ENCODE peak calls at places on chromosome 18, in seven cellular contexts. I is OCI-LY7, Y is GM23248, F is HCT116, D is neural progenitor cell, J is GM23338, N is hepatocyte. Z is an unnamed sample.

GRCh38 chr18:79526468-79527460 is 131.0 kb downstream of the NFATC1 start:
- DNase-seq in D (no peak), J (no peak), I (peak; percentile 54), F (no peak), Y (no peak), N (no peak), Z (no peak)

GRCh38 chr18:78192044-78192443 is 787.6 kb upstream of the SALL3 start:
- DNase-seq in I (no peak), F (no peak), J (no peak), Y (no peak), N (peak; percentile 58), D (peak; percentile 23), Z (no peak)

GRCh38 chr18:14974576-14974975 is 226.6 kb downstream of the ANKRD30B start:
- DNase-seq in J (no peak), F (no peak), N (no peak), Y (peak; percentile 7), D (no peak), I (no peak), Z (peak; percentile 95)

GRCh38 chr18:21242141-21243040 is at the start of gene GREB1L:
- DNase-seq in N (peak; percentile 90), F (peak; percentile 27), Y (peak; percentile 90), D (peak; percentile 93), J (peak; percentile 80), I (no peak), Z (peak; percentile 85)

GRCh38 chr18:55013685-55014084 is 54.4 kb upstream of the CCDC68 start:
- DNase-seq in D (no peak), N (no peak), Y (no peak), J (peak; percentile 60), F (no peak), I (no peak), Z (no peak)

GRCh38 chr18:79581406-79581805 is 98.2 kb upstream of the CTDP1 start:
- DNase-seq in I (no peak), N (no peak), Y (no peak), D (no peak), F (no peak), J (no peak), Z (no peak)

GRCh38 chr18:24850532-24850931 is 390.1 kb downstream of the HRH4 start:
- DNase-seq in J (peak; percentile 22), I (no peak), D (no peak), F (no peak), N (no peak), Y (no peak), Z (no peak)

GRCh38 chr18:33821503-33821902 is 243.5 kb downstream of the ASXL3 start:
- DNase-seq in D (no peak), I (no peak), J (no peak), N (peak; percentile 18), Y (peak; percentile 28), F (no peak), Z (peak; percentile 39)

GRCh38 chr18:79373736-79374135 is 22.0 kb upstream of the NFATC1 start:
- DNase-seq in J (no peak), I (no peak), Y (no peak), F (no peak), D (no peak), N (no peak), Z (no peak)

GRCh38 chr18:47830772-47831171 is 99.7 kb downstream of the SMAD2 start:
- DNase-seq in J (no peak), F (no peak), D (no peak), Y (no peak), I (no peak), N (no peak), Z (no peak)

DNA sequence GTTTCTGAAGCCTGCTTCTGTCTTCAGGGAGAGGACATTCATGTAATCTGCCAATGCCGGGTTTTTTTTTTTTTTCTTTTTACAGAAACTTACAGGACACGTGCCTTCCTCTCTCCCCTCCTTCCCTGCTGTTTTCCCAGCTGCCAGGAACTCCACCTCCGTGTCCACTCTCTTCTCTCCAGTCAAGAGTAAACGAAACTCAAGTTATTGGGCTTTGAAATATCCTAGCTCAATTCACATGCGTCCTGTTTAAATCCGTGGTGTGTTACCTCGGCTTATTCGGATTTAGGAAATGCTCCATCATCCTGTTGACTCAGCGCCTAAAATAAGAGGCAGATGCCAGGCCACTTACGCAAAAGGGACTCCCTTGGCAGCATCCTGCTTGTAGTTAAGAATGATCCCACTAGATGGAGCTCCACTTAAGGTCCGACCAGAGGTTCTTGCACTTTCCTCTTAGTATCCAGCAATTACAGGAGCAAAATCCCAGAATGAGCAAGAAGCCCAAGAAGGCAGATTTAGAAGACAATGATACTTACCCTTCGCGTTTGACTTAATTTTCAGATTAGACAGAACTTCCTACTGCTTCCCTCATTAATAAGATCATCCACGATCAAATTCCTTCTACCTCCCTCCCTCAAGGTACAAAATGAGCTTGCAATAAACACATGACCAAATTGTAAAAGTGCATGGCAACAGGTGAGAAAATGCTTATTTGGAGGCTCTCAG is 97.2 kb upstream of the ZCCHC2 start:
- DNase-seq in D (peak; percentile 86), N (peak; percentile 93), F (peak; percentile 90), J (peak; percentile 96), I (peak; percentile 58), Y (peak; percentile 96), Z (peak; percentile 99)
- H2AFZ ChIP-seq in D (peak overlapping the region; percentile 99), N (peak overlapping the region; percentile 29), F (peak overlapping the region; percentile 84), J (peak overlapping the region; percentile 56), I (no peak overlapping the region), Y (peak overlapping the region; percentile 84), Z (peak overlapping the region; percentile 82)

GRCh38 chr18:48974304-48975220 is 23.8 kb upstream of the SMAD7 start:
- DNase-seq in D (peak; percentile 63), I (no peak), F (no peak), N (peak; percentile 59), Y (peak; percentile 30), J (no peak), Z (no peak)

GRCh38 chr18:48975221-48975816 is 24.6 kb upstream of the SMAD7 start:
- DNase-seq in F (no peak), N (no peak), Y (peak; percentile 30), J (no peak), I (no peak), D (peak; percentile 50), Z (no peak)

GRCh38 chr18:48977914-48978313 is 27.1 kb upstream of the SMAD7 start:
- DNase-seq in N (no peak), I (no peak), F (no peak), Y (no peak), D (no peak), J (no peak), Z (no peak)

GRCh38 chr18:48973731-48974130 is 23.0 kb upstream of the SMAD7 start:
- DNase-seq in J (no peak), F (no peak), Y (peak; percentile 63), I (no peak), D (no peak), N (peak; percentile 77), Z (no peak)

GRCh38 chr18:48975817-48976649 is 25.3 kb upstream of the SMAD7 start:
- DNase-seq in D (peak; percentile 81), I (peak; percentile 44), Y (peak; percentile 89), J (peak; percentile 66), N (peak; percentile 90), F (no peak), Z (peak; percentile 58)
- TF ChIP-seq EZH2phosphoT487 in D (peak; percentile 61), I (no peak), Y (no peak), J (no peak), N (no peak), F (no peak), Z (no peak)

GRCh38 chr18:70662588-70662987 is 373.7 kb downstream of the SOCS6 start:
- DNase-seq in N (no peak), J (no peak), D (no peak), I (no peak), F (no peak), Y (no peak), Z (no peak)
- H2AFZ ChIP-seq in N (no peak overlapping the region), J (no peak overlapping the region), D (no peak overlapping the region), I (no peak overlapping the region), F (no peak overlapping the region), Y (no peak overlapping the region), Z (no peak overlapping the region)

DNA sequence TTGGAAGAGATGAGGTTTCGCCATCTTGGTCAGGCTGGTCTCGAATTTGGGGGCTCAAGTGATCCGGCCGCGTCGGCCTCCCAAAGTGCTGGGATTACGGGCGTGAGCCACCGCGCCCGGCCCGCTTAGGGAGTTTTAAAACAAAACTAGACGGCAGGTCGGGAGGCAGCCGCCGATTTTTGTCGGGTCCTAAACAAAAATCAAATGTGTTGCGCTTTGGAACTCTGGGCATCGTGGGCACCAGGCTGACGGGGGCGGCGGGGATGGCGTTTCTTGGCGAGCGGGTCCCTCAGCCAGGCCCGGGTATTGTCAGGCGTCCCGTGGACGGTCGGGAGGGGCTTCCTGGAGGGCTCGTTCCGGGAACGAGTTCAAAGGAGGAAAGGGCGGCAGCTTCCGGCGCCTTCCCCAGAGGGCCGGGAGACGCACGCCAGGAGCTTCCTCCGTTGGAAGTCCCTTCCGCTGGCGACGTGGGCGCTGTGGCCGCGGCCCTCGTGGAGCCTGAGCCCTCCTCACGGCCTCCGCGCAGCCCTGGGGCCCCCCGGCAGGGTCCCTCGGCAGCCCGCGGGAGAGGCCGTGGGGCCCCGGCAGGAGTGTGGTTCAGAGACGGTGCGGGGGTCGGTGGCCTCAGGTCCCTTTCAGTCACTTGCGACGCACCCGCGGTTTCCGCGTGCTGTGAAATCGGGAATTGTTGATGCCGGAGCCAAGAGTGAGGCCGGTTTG is 59.2 kb downstream of the EMILIN2 start:
- DNase-seq in F (peak; percentile 33), I (no peak), N (peak; percentile 71), Y (peak; percentile 69), D (peak; percentile 46), J (peak; percentile 69), Z (peak; percentile 68)
- TF ChIP-seq EZH2phosphoT487 in F (no peak), I (no peak), N (no peak), Y (no peak), D (no peak), J (no peak), Z (no peak)

GRCh38 chr18:8844721-8845148 is 139.4 kb downstream of the MTCL1 start:
- DNase-seq in I (no peak), F (no peak), N (no peak), J (no peak), Y (no peak), D (no peak), Z (peak; percentile 77)
- H2AFZ ChIP-seq in I (no peak overlapping the region), F (no peak overlapping the region), N (no peak overlapping the region), J (peak overlapping the region; percentile 72), Y (no peak overlapping the region), D (no peak overlapping the region), Z (peak overlapping the region; percentile 42)

DNA sequence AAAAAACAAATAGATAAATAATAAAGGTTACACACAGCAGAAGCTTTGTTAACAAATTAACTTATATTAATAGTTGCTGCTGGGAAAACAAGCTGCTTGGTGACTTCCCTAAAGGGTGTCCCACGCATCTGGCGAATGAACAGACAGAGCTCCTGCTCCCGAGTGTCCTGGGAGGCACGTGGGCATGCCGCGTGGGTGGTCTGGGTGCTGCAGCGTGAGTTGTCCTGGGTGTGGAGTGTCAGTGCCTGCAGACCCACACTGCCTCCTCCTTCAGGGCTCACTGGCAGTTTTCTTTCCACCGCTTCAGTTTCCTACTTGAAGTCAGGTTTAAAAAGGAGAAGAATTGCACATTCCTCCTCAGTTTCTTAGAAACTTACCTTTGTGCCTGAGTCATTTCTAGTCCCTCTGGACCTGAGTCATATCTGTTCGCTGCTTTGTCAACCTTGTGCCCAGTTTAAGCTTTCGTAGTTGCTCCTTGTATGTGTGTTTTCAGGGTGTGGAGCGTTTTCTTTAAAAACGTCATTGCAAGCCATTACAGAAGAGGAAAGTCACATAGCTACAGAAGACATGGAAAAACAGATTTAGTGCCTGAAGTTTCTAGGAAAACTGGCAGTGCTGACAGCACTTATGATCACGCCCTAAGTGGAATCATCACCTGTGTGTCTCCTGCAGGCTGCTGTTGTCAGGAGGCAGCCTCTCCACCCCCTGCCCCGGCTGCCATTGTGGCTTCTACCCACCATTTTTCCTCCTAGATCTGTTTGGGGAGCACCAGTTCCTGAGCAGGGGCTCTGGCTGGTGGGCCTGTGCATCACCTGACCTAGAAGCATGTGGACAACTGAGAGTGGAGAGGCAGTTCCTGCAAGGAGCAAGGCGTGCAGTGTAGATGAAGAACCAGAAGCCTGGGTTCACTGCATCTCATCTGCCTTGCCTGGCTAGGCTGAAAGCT is 24.5 kb downstream of the IMPA2 start:
- DNase-seq in D (no peak), N (peak; percentile 73), Y (peak; percentile 26), I (no peak), F (no peak), J (no peak), Z (peak; percentile 94)
- TF ChIP-seq EZH2phosphoT487 in D (no peak), N (no peak), Y (no peak), I (no peak), F (no peak), J (no peak), Z (no peak)

GRCh38 chr18:76567835-76568445 is 72.9 kb upstream of the ZNF516 start:
- DNase-seq in N (no peak), F (no peak), Y (no peak), I (no peak), D (no peak), J (no peak), Z (no peak)
- H2AFZ ChIP-seq in N (no peak overlapping the region), F (no peak overlapping the region), Y (no peak overlapping the region), I (no peak overlapping the region), D (no peak overlapping the region), J (no peak overlapping the region), Z (no peak overlapping the region)